ENCODE peak calls at places on chromosomes 2 and 18, in nine cellular contexts. Y is GM23338; P is ovary; X is activated CD8-positive, alpha-beta memory T cell treated with anti-CD3 and anti-CD28 coated beads for 1 hour; M is caudate nucleus; H is chondrocyte; J is anterior cingulate cortex; N is T-helper 22 cell; C is COR-L47. I is an unnamed sample.

GRCh38 chr18:44627245-44627644 is 53.4 kb upstream of the SETBP1 start:
- DNase-seq in H (no peak), N (no peak), P (no peak), J (no peak), X (no peak), M (no peak), C (no peak), Y (no peak), I (no peak)

GRCh38 chr2:105081006-105081701 is 43.3 kb downstream of the MRPS9 start:
- DNase-seq in J (no peak), M (no peak), C (no peak), P (no peak), Y (peak), X (no peak), H (no peak), N (no peak), I (no peak)

GRCh38 chr2:163779970-163780597 is 44.3 kb upstream of the FIGN start:
- DNase-seq in N (no peak), J (no peak), X (no peak), H (no peak), P (no peak), M (no peak), C (peak), Y (no peak), I (peak)

GRCh38 chr2:41038408-41038807 is 586.5 kb upstream of the SLC8A1 start:
- DNase-seq in M (no peak), J (no peak), P (no peak), C (no peak), Y (no peak), H (no peak), X (no peak), N (no peak), I (no peak)

GRCh38 chr2:226114436-226114835 is 685.2 kb downstream of the IRS1 start:
- DNase-seq in C (no peak), P (no peak), H (no peak), J (no peak), N (no peak), Y (no peak), M (no peak), X (no peak), I (no peak)

GRCh38 chr2:96918754-96919550 is 49.1 kb upstream of the SEMA4C start:
- DNase-seq in Y (no peak), M (no peak), N (no peak), H (no peak), C (no peak), X (no peak), P (no peak), J (no peak), I (no peak)

GRCh38 chr18:73093687-73094250 is 226.0 kb upstream of the NETO1 start:
- DNase-seq in M (no peak), X (no peak), Y (no peak), C (no peak), N (no peak), J (no peak), H (no peak), P (no peak), I (no peak)

GRCh38 chr18:75247041-75247551 is 36.5 kb downstream of the TSHZ1 start:
- DNase-seq in H (no peak), P (no peak), N (no peak), X (no peak), Y (no peak), M (no peak), J (no peak), C (peak), I (no peak)

GRCh38 chr2:195632852-195633572 is 24.0 kb upstream of the SLC39A10 start:
- DNase-seq in P (no peak), M (no peak), H (no peak), J (no peak), Y (no peak), C (no peak), X (no peak), N (no peak), I (no peak)

GRCh38 chr2:148259674-148260073 is 238.8 kb downstream of the MBD5 start:
- DNase-seq in H (no peak), X (no peak), M (no peak), P (no peak), Y (peak), J (no peak), C (peak), N (no peak), I (no peak)

GRCh38 chr2:176105727-176106635 is 1.1 kb upstream of the HOXD11 start:
- DNase-seq in Y (peak), M (no peak), X (no peak), N (no peak), J (no peak), C (no peak), H (no peak), P (peak), I (no peak)

GRCh38 chr18:46281185-46282176 is 177.3 kb downstream of the HAUS1 start:
- DNase-seq in P (peak), M (no peak), J (peak), X (peak), Y (peak), N (no peak), H (no peak), C (peak), I (peak)

GRCh38 chr18:66511810-66512209 is 92.1 kb downstream of the CDH19 start:
- DNase-seq in X (no peak), J (no peak), Y (no peak), N (no peak), P (no peak), H (no peak), C (no peak), M (no peak), I (no peak)

GRCh38 chr2:240159251-240159839 is 18.9 kb upstream of the OTOS start:
- DNase-seq in Y (no peak), X (no peak), J (no peak), N (no peak), M (no peak), H (peak), P (no peak), C (no peak), I (no peak)

GRCh38 chr2:33448216-33448899 is 28.1 kb upstream of the RASGRP3 start:
- DNase-seq in H (no peak), J (no peak), P (no peak), C (no peak), X (no peak), N (no peak), Y (no peak), M (no peak), I (no peak)

GRCh38 chr2:191885650-191886049 is 38.8 kb upstream of the CAVIN2 start:
- DNase-seq in C (no peak), J (no peak), P (no peak), X (no peak), M (no peak), H (no peak), N (no peak), Y (no peak), I (no peak)

GRCh38 chr2:119049968-119050657 is 108.1 kb downstream of the MARCO start:
- DNase-seq in J (no peak), Y (peak), P (peak), M (no peak), N (no peak), C (peak), X (no peak), H (no peak), I (no peak)

GRCh38 chr2:39516347-39517101 is 79.4 kb upstream of the MAP4K3 start:
- DNase-seq in X (no peak), P (peak), C (peak), N (no peak), J (peak), M (no peak), H (no peak), Y (peak), I (no peak)

GRCh38 chr2:231373184-231373583 is 22.3 kb upstream of the B3GNT7 start:
- DNase-seq in Y (no peak), N (no peak), H (no peak), M (no peak), J (no peak), C (no peak), X (no peak), P (no peak), I (no peak)

GRCh38 chr18:35376393-35376741 is 770 bp downstream of the ZNF396 start:
- DNase-seq in N (no peak), X (no peak), P (peak), J (no peak), M (no peak), H (no peak), C (no peak), Y (peak), I (no peak)

GRCh38 chr2:224072541-224073188 is 33.6 kb upstream of the SERPINE2 start:
- DNase-seq in Y (no peak), P (peak), H (no peak), J (no peak), X (no peak), M (no peak), C (no peak), N (no peak), I (no peak)

GRCh38 chr2:75327334-75327733 is 128.0 kb upstream of the TACR1 start:
- DNase-seq in Y (no peak), M (no peak), P (no peak), C (peak), J (no peak), X (no peak), N (no peak), H (no peak), I (no peak)

GRCh38 chr18:58398648-58399398 is 230.1 kb downstream of the ALPK2 start:
- DNase-seq in N (no peak), M (no peak), J (no peak), X (no peak), H (no peak), P (no peak), Y (no peak), C (no peak), I (no peak)

GRCh38 chr2:44674473-44675299 is 266.8 kb upstream of the SIX3 start:
- DNase-seq in Y (peak), C (peak), N (no peak), X (no peak), J (no peak), M (no peak), P (no peak), H (no peak), I (no peak)

GRCh38 chr2:54878182-54878581 is 154.7 kb downstream of the EML6 start:
- DNase-seq in J (no peak), Y (peak), P (no peak), X (no peak), H (no peak), M (no peak), C (peak), N (no peak), I (no peak)

GRCh38 chr2:122191331-122191730 is 435.9 kb downstream of the TSN start:
- DNase-seq in C (peak), N (no peak), J (no peak), P (no peak), H (no peak), X (no peak), Y (peak), M (no peak), I (peak)

GRCh38 chr2:128807317-128807716 is 488.6 kb upstream of the HS6ST1 start:
- DNase-seq in N (no peak), C (no peak), X (no peak), M (no peak), P (no peak), H (no peak), Y (no peak), J (no peak), I (no peak)

GRCh38 chr2:14866953-14867352 is 234.4 kb downstream of the LRATD1 start:
- DNase-seq in N (no peak), C (peak), J (no peak), H (no peak), M (no peak), X (no peak), P (no peak), Y (no peak), I (no peak)